ENCODE peak calls at places on chromosomes 6 and 20, in four cellular contexts. U is astrocyte of the spinal cord, R is WTC11, Z is GM23338. Y is an unnamed sample.

GRCh38 chr6:3139090-3139903 is 18.0 kb downstream of the TUBB2A start:
- DNase-seq in U (peak; percentile 73), R (no peak), Z (no peak), Y (no peak)

GRCh38 chr6:28345201-28345600 is 4.5 kb upstream of the ZKSCAN3 start:
- DNase-seq in U (no peak), R (no peak), Z (no peak), Y (no peak)

GRCh38 chr6:4583026-4583425 is 193.2 kb upstream of the CDYL start:
- DNase-seq in U (no peak), R (no peak), Z (no peak), Y (no peak)

GRCh38 chr20:64064145-64064698 is 1.2 kb downstream of the TCEA2 start:
- DNase-seq in U (peak; percentile 45), R (no peak), Z (no peak), Y (no peak)

GRCh38 chr20:37636212-37636975 is 57.4 kb upstream of the CTNNBL1 start:
- DNase-seq in U (no peak), R (no peak), Z (no peak), Y (no peak)

GRCh38 chr20:48180039-48180438 is 394.8 kb upstream of the SULF2 start:
- DNase-seq in U (peak; percentile 19), R (no peak), Z (no peak), Y (no peak)

GRCh38 chr6:135145509-135145865 is 35.6 kb upstream of the MYB start:
- DNase-seq in U (peak; percentile 30), R (no peak), Z (no peak), Y (no peak)

GRCh38 chr6:22681761-22682160 is 112.4 kb downstream of the HDGFL1 start:
- DNase-seq in U (no peak), R (no peak), Z (no peak), Y (no peak)

GRCh38 chr6:5744497-5744896 is 262.2 kb downstream of the NRN1 start:
- DNase-seq in U (no peak), R (no peak), Z (no peak), Y (no peak)

GRCh38 chr6:2454180-2454579 is 208.8 kb upstream of the GMDS start:
- DNase-seq in U (no peak), R (no peak), Z (no peak), Y (no peak)

GRCh38 chr6:151141685-151142084 is 98.1 kb upstream of the AKAP12 start:
- DNase-seq in U (no peak), R (no peak), Z (no peak), Y (no peak)

GRCh38 chr6:168182908-168183612 is 104.0 kb upstream of the FRMD1 start:
- DNase-seq in U (no peak), R (no peak), Z (no peak), Y (no peak)

GRCh38 chr6:43949451-43950110 is 177.7 kb downstream of the MRPL14 start:
- DNase-seq in U (no peak), R (no peak), Z (no peak), Y (no peak)

GRCh38 chr20:34010405-34010895 is 16.7 kb downstream of the RALY start:
- DNase-seq in U (no peak), R (no peak), Z (peak; percentile 95), Y (no peak)

GRCh38 chr6:1608222-1608975 is 1.3 kb upstream of the FOXC1 start:
- DNase-seq in U (peak; percentile 14), R (no peak), Z (peak; percentile 55), Y (peak; percentile 48)

GRCh38 chr6:44708208-44708607 is 320.7 kb downstream of the CDC5L start:
- DNase-seq in U (no peak), R (no peak), Z (no peak), Y (no peak)

GRCh38 chr6:5078121-5078695 is 6.9 kb upstream of the PPP1R3G start:
- DNase-seq in U (no peak), R (no peak), Z (no peak), Y (peak; percentile 60)

GRCh38 chr20:58697867-58698703 is 5.5 kb downstream of the NPEPL1 start:
- DNase-seq in U (no peak), R (peak; percentile 4), Z (no peak), Y (no peak)

GRCh38 chr6:43493833-43494232 is 16.3 kb downstream of the LRRC73 start:
- DNase-seq in U (no peak), R (no peak), Z (no peak), Y (no peak)

GRCh38 chr6:160930547-160931377 is 60.8 kb upstream of the MAP3K4 start:
- DNase-seq in U (peak; percentile 78), R (peak; percentile 77), Z (peak; percentile 83), Y (peak; percentile 85)

GRCh38 chr20:32050851-32051556 is 1.0 kb upstream of the HCK start:
- DNase-seq in U (no peak), R (peak; percentile 55), Z (peak; percentile 79), Y (no peak)

GRCh38 chr20:45051497-45052060 is 49.3 kb downstream of the KCNS1 start:
- DNase-seq in U (no peak), R (no peak), Z (no peak), Y (no peak)

GRCh38 chr6:105257350-105257749 is 77.5 kb upstream of the POPDC3 start:
- DNase-seq in U (no peak), R (no peak), Z (no peak), Y (no peak)

GRCh38 chr6:17485181-17485580 is 91.8 kb downstream of the CAP2 start:
- DNase-seq in U (no peak), R (no peak), Z (no peak), Y (no peak)

GRCh38 chr6:160048471-160048870 is 73.1 kb upstream of the SLC22A1 start:
- DNase-seq in U (no peak), R (no peak), Z (no peak), Y (no peak)

GRCh38 chr6:36839819-36840379 is 655 bp upstream of the CPNE5 start:
- DNase-seq in U (no peak), R (peak; percentile 52), Z (peak; percentile 65), Y (peak; percentile 75)

GRCh38 chr6:68958327-68958726 is 323.2 kb downstream of the ADGRB3 start:
- DNase-seq in U (no peak), R (no peak), Z (no peak), Y (no peak)

GRCh38 chr6:84892666-84893065 is 128.3 kb upstream of the TBX18 start:
- DNase-seq in U (peak; percentile 73), R (no peak), Z (no peak), Y (no peak)

GRCh38 chr6:131966443-131966842 is 15.3 kb upstream of the CCN2 start:
- DNase-seq in U (peak; percentile 91), R (no peak), Z (no peak), Y (no peak)

GRCh38 chr20:58433759-58434158 is 44.7 kb downstream of the VAPB start:
- DNase-seq in U (peak; percentile 73), R (no peak), Z (no peak), Y (no peak)

GRCh38 chr20:1229541-1229940 is 3.7 kb downstream of the RAD21L1 start:
- DNase-seq in U (no peak), R (no peak), Z (no peak), Y (no peak)

GRCh38 chr6:126764696-126765095 is 353.8 kb upstream of the RSPO3 start:
- DNase-seq in U (no peak), R (no peak), Z (no peak), Y (no peak)

GRCh38 chr6:1612386-1612893 is 2.7 kb downstream of the FOXC1 start:
- DNase-seq in U (no peak), R (no peak), Z (no peak), Y (no peak)

GRCh38 chr20:62292115-62292514 is 10.7 kb upstream of the ADRM1 start:
- DNase-seq in U (no peak), R (no peak), Z (no peak), Y (no peak)

GRCh38 chr6:107079429-107079828 is 35.9 kb downstream of the BEND3 start:
- DNase-seq in U (no peak), R (peak; percentile 45), Z (peak; percentile 57), Y (no peak)
- TF ChIP-seq CTCF in U (no peak), R (peak; percentile 7), Z (peak; percentile 51), Y (no peak)

GRCh38 chr6:122947355-122947754 is 48.7 kb upstream of the CLVS2 start:
- DNase-seq in U (peak; percentile 26), R (peak; percentile 32), Z (peak; percentile 81), Y (peak; percentile 5)
- TF ChIP-seq CTCF in U (peak; percentile 69), R (no peak), Z (peak; percentile 71), Y (no peak)

DNA sequence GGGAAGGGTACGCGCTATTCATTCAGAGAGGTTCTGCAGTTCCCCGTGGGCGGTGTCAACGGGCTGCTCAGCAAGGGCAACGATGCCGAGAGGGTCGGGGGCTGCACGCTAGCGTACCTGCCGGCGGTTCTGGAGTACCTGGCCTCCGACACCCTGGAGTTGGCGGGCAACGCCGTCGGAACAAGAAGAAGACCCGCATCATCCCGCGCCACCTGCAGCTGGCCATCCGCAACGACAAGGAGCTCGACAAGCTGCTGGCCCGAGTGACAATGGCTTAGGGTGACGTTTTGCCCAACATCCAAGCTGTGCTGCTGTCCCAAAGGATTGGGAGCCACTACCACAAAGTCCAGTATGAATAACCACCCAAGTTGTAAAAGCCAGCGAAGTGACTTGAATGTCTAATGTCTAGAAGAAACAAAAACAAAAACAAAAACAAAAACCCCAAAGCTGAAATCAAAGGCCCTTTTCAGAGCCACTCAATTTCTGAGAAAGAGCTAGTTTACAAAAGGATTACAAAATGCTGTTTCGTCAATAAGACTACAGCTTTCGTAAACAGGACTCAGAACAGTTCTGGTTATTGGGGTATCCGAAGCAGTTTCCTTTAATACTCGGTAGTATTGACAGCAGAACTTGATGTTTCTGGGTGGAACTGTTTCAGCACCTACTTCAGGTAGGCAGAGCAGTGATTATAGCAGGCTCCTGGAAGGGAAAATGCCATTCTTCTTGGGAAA is 21.9 kb upstream of the SLC17A4 start:
- DNase-seq in U (no peak), R (peak; percentile 73), Z (peak; percentile 59), Y (no peak)
- TF ChIP-seq CTCF in U (no peak), R (peak; percentile 25), Z (peak; percentile 48), Y (no peak)

GRCh38 chr6:42396720-42397119 is 55.0 kb downstream of the TRERF1 start:
- DNase-seq in U (no peak), R (peak; percentile 49), Z (peak; percentile 62), Y (no peak)
- TF ChIP-seq CTCF in U (no peak), R (no peak), Z (peak; percentile 78), Y (no peak)

Y was measured in GM13977.